ENCODE peak calls at places on chromosome 9, in six cellular contexts. One of them, this sample, is unnamed.

GRCh38 chr9:127608104-127608966 is 3.7 kb upstream of the STXBP1 start:
- DNase-seq in pancreas: peak
- DNase-seq in dorsolateral prefrontal cortex: peak
- DNase-seq in IMR-90: peak
- DNase-seq in testis: peak
- DNase-seq in left lung: peak
- DNase-seq in this sample: peak

GRCh38 chr9:73548201-73548600 is 396.5 kb downstream of the ANXA1 start:
- DNase-seq in pancreas: no peak
- DNase-seq in dorsolateral prefrontal cortex: no peak
- DNase-seq in IMR-90: no peak
- DNase-seq in testis: no peak
- DNase-seq in left lung: no peak
- DNase-seq in this sample: no peak

GRCh38 chr9:112887377-112887776 is 3.3 kb downstream of the SLC46A2 start:
- DNase-seq in pancreas: no peak
- DNase-seq in dorsolateral prefrontal cortex: no peak
- DNase-seq in IMR-90: no peak
- DNase-seq in testis: peak
- DNase-seq in left lung: no peak
- DNase-seq in this sample: peak

GRCh38 chr9:79615038-79615437 is 43.3 kb downstream of the TLE4 start:
- DNase-seq in pancreas: no peak
- DNase-seq in dorsolateral prefrontal cortex: no peak
- DNase-seq in IMR-90: no peak
- DNase-seq in testis: no peak
- DNase-seq in left lung: no peak
- DNase-seq in this sample: no peak

GRCh38 chr9:69333716-69334115 is 8.7 kb downstream of the ENTREP1 start:
- DNase-seq in pancreas: no peak
- DNase-seq in dorsolateral prefrontal cortex: no peak
- DNase-seq in IMR-90: no peak
- DNase-seq in testis: no peak
- DNase-seq in left lung: no peak
- DNase-seq in this sample: no peak

GRCh38 chr9:89204811-89205210 is 26.2 kb upstream of the SHC3 start:
- DNase-seq in pancreas: no peak
- DNase-seq in dorsolateral prefrontal cortex: no peak
- DNase-seq in IMR-90: no peak
- DNase-seq in testis: no peak
- DNase-seq in left lung: no peak
- DNase-seq in this sample: no peak

GRCh38 chr9:106017198-106017740 is 322.9 kb downstream of the TMEM38B start:
- DNase-seq in pancreas: no peak
- DNase-seq in dorsolateral prefrontal cortex: no peak
- DNase-seq in IMR-90: no peak
- DNase-seq in testis: no peak
- DNase-seq in left lung: no peak
- DNase-seq in this sample: no peak

GRCh38 chr9:109715340-109715739 is 64.7 kb upstream of the PALM2AKAP2 start:
- DNase-seq in pancreas: no peak
- DNase-seq in dorsolateral prefrontal cortex: no peak
- DNase-seq in IMR-90: no peak
- DNase-seq in testis: no peak
- DNase-seq in left lung: no peak
- DNase-seq in this sample: no peak

GRCh38 chr9:115262477-115262876 is 144.5 kb upstream of the TNC start:
- DNase-seq in pancreas: peak
- DNase-seq in dorsolateral prefrontal cortex: peak
- DNase-seq in IMR-90: peak
- DNase-seq in testis: no peak
- DNase-seq in left lung: peak
- DNase-seq in this sample: no peak

GRCh38 chr9:137267933-137268355 is 9.6 kb upstream of the TOR4A start:
- DNase-seq in pancreas: no peak
- DNase-seq in dorsolateral prefrontal cortex: no peak
- DNase-seq in IMR-90: peak
- DNase-seq in testis: no peak
- DNase-seq in left lung: no peak
- DNase-seq in this sample: no peak

GRCh38 chr9:78857371-78858225 is 560.7 kb downstream of the PSAT1 start:
- DNase-seq in pancreas: no peak
- DNase-seq in dorsolateral prefrontal cortex: no peak
- DNase-seq in IMR-90: no peak
- DNase-seq in testis: no peak
- DNase-seq in left lung: no peak
- DNase-seq in this sample: peak

GRCh38 chr9:134229466-134230091 is 65.2 kb upstream of the RNU6ATAC start:
- DNase-seq in pancreas: no peak
- DNase-seq in dorsolateral prefrontal cortex: no peak
- DNase-seq in IMR-90: no peak
- DNase-seq in testis: no peak
- DNase-seq in left lung: no peak
- DNase-seq in this sample: no peak
- H3K4me3 ChIP-seq in pancreas: no peak
- H3K4me3 ChIP-seq in dorsolateral prefrontal cortex: no peak
- H3K4me3 ChIP-seq in IMR-90: no peak
- H3K4me3 ChIP-seq in testis: no peak
- H3K4me3 ChIP-seq in left lung: no peak
- H3K4me3 ChIP-seq in this sample: no peak

GRCh38 chr9:125963932-125964331 is 216.8 kb downstream of the PBX3 start:
- DNase-seq in pancreas: no peak
- DNase-seq in dorsolateral prefrontal cortex: no peak
- DNase-seq in IMR-90: no peak
- DNase-seq in testis: no peak
- DNase-seq in left lung: no peak
- DNase-seq in this sample: no peak
- TF ChIP-seq CTCF in pancreas: no peak
- TF ChIP-seq CTCF in dorsolateral prefrontal cortex: no peak
- TF ChIP-seq CTCF in IMR-90: no peak
- TF ChIP-seq CTCF in testis: no peak
- TF ChIP-seq CTCF in left lung: no peak
- TF ChIP-seq CTCF in this sample: no peak

GRCh38 chr9:37027582-37028424 is 6.3 kb downstream of the PAX5 start:
- DNase-seq in pancreas: peak
- DNase-seq in dorsolateral prefrontal cortex: peak
- DNase-seq in IMR-90: peak
- DNase-seq in testis: peak
- DNase-seq in left lung: peak
- DNase-seq in this sample: peak
- H3K4me3 ChIP-seq in pancreas: peak
- H3K4me3 ChIP-seq in dorsolateral prefrontal cortex: no peak
- H3K4me3 ChIP-seq in IMR-90: no peak
- H3K4me3 ChIP-seq in testis: peak
- H3K4me3 ChIP-seq in left lung: peak
- H3K4me3 ChIP-seq in this sample: peak

GRCh38 chr9:90309809-90310522 is 332.7 kb downstream of the DIRAS2 start:
- DNase-seq in pancreas: no peak
- DNase-seq in dorsolateral prefrontal cortex: no peak
- DNase-seq in IMR-90: no peak
- DNase-seq in testis: no peak
- DNase-seq in left lung: no peak
- DNase-seq in this sample: no peak
- TF ChIP-seq CTCF in pancreas: no peak
- TF ChIP-seq CTCF in dorsolateral prefrontal cortex: no peak
- TF ChIP-seq CTCF in IMR-90: no peak
- TF ChIP-seq CTCF in testis: no peak
- TF ChIP-seq CTCF in left lung: no peak
- TF ChIP-seq CTCF in this sample: no peak

GRCh38 chr9:129319938-129320481 is 141.9 kb upstream of the IER5L start:
- DNase-seq in pancreas: no peak
- DNase-seq in dorsolateral prefrontal cortex: no peak
- DNase-seq in IMR-90: no peak
- DNase-seq in testis: peak
- DNase-seq in left lung: peak
- DNase-seq in this sample: peak

GRCh38 chr9:129320575-129321311 is 142.7 kb upstream of the IER5L start:
- DNase-seq in pancreas: peak
- DNase-seq in dorsolateral prefrontal cortex: peak
- DNase-seq in IMR-90: peak
- DNase-seq in testis: peak
- DNase-seq in left lung: peak
- DNase-seq in this sample: peak

GRCh38 chr9:129322641-129323375 is 144.7 kb upstream of the IER5L start:
- DNase-seq in pancreas: no peak
- DNase-seq in dorsolateral prefrontal cortex: peak
- DNase-seq in IMR-90: no peak
- DNase-seq in testis: no peak
- DNase-seq in left lung: peak
- DNase-seq in this sample: peak

GRCh38 chr9:129322022-129322621 is 144.1 kb upstream of the IER5L start:
- DNase-seq in pancreas: no peak
- DNase-seq in dorsolateral prefrontal cortex: peak
- DNase-seq in IMR-90: no peak
- DNase-seq in testis: no peak
- DNase-seq in left lung: no peak
- DNase-seq in this sample: peak

GRCh38 chr9:129321511-129322021 is 143.5 kb upstream of the IER5L start:
- DNase-seq in pancreas: no peak
- DNase-seq in dorsolateral prefrontal cortex: peak
- DNase-seq in IMR-90: no peak
- DNase-seq in testis: peak
- DNase-seq in left lung: peak
- DNase-seq in this sample: no peak
- H3K4me3 ChIP-seq in pancreas: peak
- H3K4me3 ChIP-seq in dorsolateral prefrontal cortex: peak
- H3K4me3 ChIP-seq in IMR-90: no peak
- H3K4me3 ChIP-seq in testis: peak
- H3K4me3 ChIP-seq in left lung: peak
- H3K4me3 ChIP-seq in this sample: no peak

GRCh38 chr9:134983094-134983493 is 65.4 kb upstream of the FCN1 start:
- DNase-seq in pancreas: no peak
- DNase-seq in dorsolateral prefrontal cortex: no peak
- DNase-seq in IMR-90: no peak
- DNase-seq in testis: no peak
- DNase-seq in left lung: peak
- DNase-seq in this sample: peak
- TF ChIP-seq CTCF in pancreas: no peak
- TF ChIP-seq CTCF in dorsolateral prefrontal cortex: peak
- TF ChIP-seq CTCF in IMR-90: no peak
- TF ChIP-seq CTCF in testis: no peak
- TF ChIP-seq CTCF in left lung: peak
- TF ChIP-seq CTCF in this sample: peak

DNA sequence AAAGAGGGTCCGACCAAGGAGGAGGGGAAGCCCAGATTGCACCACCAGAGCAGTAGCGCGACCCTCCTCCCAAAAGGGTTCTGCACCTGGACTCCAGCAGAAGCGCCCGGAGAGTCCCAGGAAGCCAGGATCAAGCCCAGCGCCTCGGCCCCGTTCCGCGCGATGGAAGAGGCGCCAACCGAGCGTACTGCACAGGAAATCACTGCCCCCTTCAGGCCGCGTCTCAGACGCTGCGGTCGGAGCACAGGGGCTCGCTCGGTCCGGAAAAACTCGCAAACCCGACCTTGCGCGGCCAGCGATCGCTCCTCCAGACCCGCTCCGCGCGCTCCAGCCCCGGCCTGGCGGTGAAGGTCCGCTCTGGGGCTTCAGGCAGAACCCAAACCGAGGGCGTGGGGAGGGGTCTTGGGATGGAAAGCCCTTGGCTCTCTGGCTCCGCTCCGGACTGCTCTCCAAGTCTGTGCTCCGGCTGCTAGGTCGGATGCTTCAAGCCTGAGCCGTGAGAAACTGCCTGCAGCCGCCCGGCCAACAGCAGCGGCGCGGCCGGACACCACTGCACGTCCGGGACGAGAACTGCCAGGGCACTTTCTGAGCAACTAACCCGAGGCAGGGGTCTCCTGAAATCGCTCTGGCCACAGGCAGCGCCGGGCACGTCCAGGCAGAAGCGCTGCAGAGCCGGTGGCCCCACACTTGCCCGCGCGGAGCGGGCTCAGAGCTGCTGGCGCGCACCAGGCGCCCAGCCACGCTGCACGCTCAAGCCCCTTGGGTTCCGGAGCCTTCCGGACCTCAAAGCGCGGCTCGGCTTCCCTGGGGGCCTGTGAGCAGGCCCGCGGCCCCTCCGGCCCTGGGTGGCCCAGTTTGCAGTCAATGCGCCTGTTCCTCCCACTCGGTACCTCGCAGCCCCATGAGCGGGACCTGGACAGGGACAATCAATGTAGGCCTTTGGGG is 1.3 kb downstream of the GABBR2 start:
- DNase-seq in pancreas: peak
- DNase-seq in dorsolateral prefrontal cortex: peak
- DNase-seq in IMR-90: peak
- DNase-seq in testis: peak
- DNase-seq in left lung: no peak
- DNase-seq in this sample: peak
- H3K4me3 ChIP-seq in pancreas: peak
- H3K4me3 ChIP-seq in dorsolateral prefrontal cortex: peak
- H3K4me3 ChIP-seq in IMR-90: peak
- H3K4me3 ChIP-seq in testis: peak
- H3K4me3 ChIP-seq in left lung: no peak
- H3K4me3 ChIP-seq in this sample: peak